ENCODE peak calls at places on chromosomes 5 and 9, in nine cellular contexts. One of them, this sample, is unnamed.

GRCh38 chr9:27192291-27192960 is 83.4 kb downstream of the TEK start:
- DNase-seq in cardiac fibroblast: peak; percentile 40
- DNase-seq in CD4-positive, alpha-beta T cell: no peak
- DNase-seq in cardiac muscle cell: no peak
- DNase-seq in NCI-H2081: no peak
- DNase-seq in fibroblast of villous mesenchyme: no peak
- DNase-seq in tibial nerve: no peak
- DNase-seq in COLO829: no peak
- DNase-seq in dorsolateral prefrontal cortex: no peak
- DNase-seq in this sample: no peak

GRCh38 chr5:67520161-67520886 is 323.7 kb upstream of the CD180 start:
- DNase-seq in cardiac fibroblast: no peak
- DNase-seq in tibial nerve: no peak
- DNase-seq in CD4-positive, alpha-beta T cell: no peak
- DNase-seq in cardiac muscle cell: no peak
- DNase-seq in NCI-H2081: peak; percentile 30
- DNase-seq in COLO829: no peak
- DNase-seq in fibroblast of villous mesenchyme: no peak
- DNase-seq in dorsolateral prefrontal cortex: no peak
- DNase-seq in this sample: no peak

GRCh38 chr9:83198336-83198735 is 135.4 kb upstream of the RASEF start:
- DNase-seq in CD4-positive, alpha-beta T cell: no peak
- DNase-seq in NCI-H2081: peak; percentile 25
- DNase-seq in COLO829: no peak
- DNase-seq in cardiac fibroblast: no peak
- DNase-seq in tibial nerve: no peak
- DNase-seq in dorsolateral prefrontal cortex: no peak
- DNase-seq in cardiac muscle cell: peak; percentile 21
- DNase-seq in fibroblast of villous mesenchyme: no peak
- DNase-seq in this sample: no peak

GRCh38 chr5:36180556-36181350 is 28.8 kb downstream of the SKP2 start:
- DNase-seq in CD4-positive, alpha-beta T cell: no peak
- DNase-seq in fibroblast of villous mesenchyme: no peak
- DNase-seq in cardiac fibroblast: no peak
- DNase-seq in COLO829: no peak
- DNase-seq in dorsolateral prefrontal cortex: no peak
- DNase-seq in NCI-H2081: no peak
- DNase-seq in cardiac muscle cell: no peak
- DNase-seq in tibial nerve: no peak
- DNase-seq in this sample: no peak

GRCh38 chr5:171309276-171309525 is 153 bp downstream of the TLX3 start:
- DNase-seq in tibial nerve: no peak
- DNase-seq in dorsolateral prefrontal cortex: no peak
- DNase-seq in CD4-positive, alpha-beta T cell: no peak
- DNase-seq in cardiac muscle cell: no peak
- DNase-seq in cardiac fibroblast: no peak
- DNase-seq in COLO829: no peak
- DNase-seq in NCI-H2081: no peak
- DNase-seq in fibroblast of villous mesenchyme: no peak
- DNase-seq in this sample: no peak

GRCh38 chr9:114004221-114004716 is 73.8 kb downstream of the AMBP start:
- DNase-seq in cardiac fibroblast: no peak
- DNase-seq in COLO829: peak; percentile 94
- DNase-seq in NCI-H2081: no peak
- DNase-seq in tibial nerve: no peak
- DNase-seq in cardiac muscle cell: peak; percentile 68
- DNase-seq in dorsolateral prefrontal cortex: peak; percentile 54
- DNase-seq in fibroblast of villous mesenchyme: peak; percentile 53
- DNase-seq in CD4-positive, alpha-beta T cell: no peak
- DNase-seq in this sample: peak; percentile 17

GRCh38 chr5:72209515-72210115 is 102.3 kb downstream of the MAP1B start:
- DNase-seq in cardiac fibroblast: no peak
- DNase-seq in NCI-H2081: peak; percentile 64
- DNase-seq in tibial nerve: no peak
- DNase-seq in fibroblast of villous mesenchyme: peak; percentile 78
- DNase-seq in cardiac muscle cell: no peak
- DNase-seq in COLO829: no peak
- DNase-seq in dorsolateral prefrontal cortex: peak; percentile 48
- DNase-seq in CD4-positive, alpha-beta T cell: no peak
- DNase-seq in this sample: peak; percentile 39

GRCh38 chr9:71285191-71285656 is 163.8 kb upstream of the TRPM3 start:
- DNase-seq in NCI-H2081: peak; percentile 88
- DNase-seq in dorsolateral prefrontal cortex: peak; percentile 50
- DNase-seq in COLO829: peak; percentile 38
- DNase-seq in tibial nerve: no peak
- DNase-seq in CD4-positive, alpha-beta T cell: peak; percentile 6
- DNase-seq in cardiac fibroblast: peak; percentile 77
- DNase-seq in cardiac muscle cell: peak; percentile 82
- DNase-seq in fibroblast of villous mesenchyme: peak; percentile 66
- DNase-seq in this sample: peak; percentile 33

GRCh38 chr5:169599451-169599850 is 15.9 kb downstream of the SPDL1 start:
- DNase-seq in cardiac fibroblast: no peak
- DNase-seq in fibroblast of villous mesenchyme: no peak
- DNase-seq in dorsolateral prefrontal cortex: no peak
- DNase-seq in CD4-positive, alpha-beta T cell: no peak
- DNase-seq in NCI-H2081: no peak
- DNase-seq in tibial nerve: no peak
- DNase-seq in COLO829: no peak
- DNase-seq in cardiac muscle cell: peak; percentile 36
- DNase-seq in this sample: no peak

GRCh38 chr5:52800394-52801213 is 12.9 kb downstream of the ITGA1 start:
- DNase-seq in fibroblast of villous mesenchyme: peak; percentile 82
- DNase-seq in dorsolateral prefrontal cortex: peak; percentile 42
- DNase-seq in CD4-positive, alpha-beta T cell: peak; percentile 37
- DNase-seq in cardiac muscle cell: peak; percentile 57
- DNase-seq in COLO829: no peak
- DNase-seq in NCI-H2081: peak; percentile 53
- DNase-seq in tibial nerve: peak; percentile 21
- DNase-seq in cardiac fibroblast: peak; percentile 86
- DNase-seq in this sample: peak; percentile 61

GRCh38 chr5:149546974-149547373 is 4.3 kb downstream of the CSNK1A1 start:
- DNase-seq in cardiac muscle cell: no peak
- DNase-seq in NCI-H2081: no peak
- DNase-seq in dorsolateral prefrontal cortex: no peak
- DNase-seq in tibial nerve: no peak
- DNase-seq in cardiac fibroblast: no peak
- DNase-seq in COLO829: no peak
- DNase-seq in fibroblast of villous mesenchyme: no peak
- DNase-seq in CD4-positive, alpha-beta T cell: no peak
- DNase-seq in this sample: no peak

GRCh38 chr9:89154651-89155336 is 23.8 kb downstream of the SHC3 start:
- DNase-seq in COLO829: peak; percentile 72
- DNase-seq in tibial nerve: no peak
- DNase-seq in CD4-positive, alpha-beta T cell: no peak
- DNase-seq in dorsolateral prefrontal cortex: no peak
- DNase-seq in cardiac muscle cell: no peak
- DNase-seq in fibroblast of villous mesenchyme: peak; percentile 80
- DNase-seq in cardiac fibroblast: peak; percentile 96
- DNase-seq in NCI-H2081: no peak
- DNase-seq in this sample: no peak

GRCh38 chr5:142420521-142420920 is 95.7 kb upstream of the SPRY4 start:
- DNase-seq in NCI-H2081: no peak
- DNase-seq in fibroblast of villous mesenchyme: peak; percentile 21
- DNase-seq in dorsolateral prefrontal cortex: no peak
- DNase-seq in cardiac muscle cell: no peak
- DNase-seq in COLO829: no peak
- DNase-seq in cardiac fibroblast: no peak
- DNase-seq in tibial nerve: no peak
- DNase-seq in CD4-positive, alpha-beta T cell: no peak
- DNase-seq in this sample: no peak

GRCh38 chr9:126301985-126302603 is 24.5 kb upstream of the MVB12B start:
- DNase-seq in dorsolateral prefrontal cortex: peak; percentile 77
- DNase-seq in tibial nerve: peak; percentile 23
- DNase-seq in cardiac fibroblast: peak; percentile 72
- DNase-seq in CD4-positive, alpha-beta T cell: peak; percentile 37
- DNase-seq in cardiac muscle cell: peak; percentile 58
- DNase-seq in fibroblast of villous mesenchyme: peak; percentile 57
- DNase-seq in COLO829: peak; percentile 81
- DNase-seq in NCI-H2081: peak; percentile 57
- DNase-seq in this sample: peak; percentile 74

GRCh38 chr5:161541-162110 is 29.7 kb upstream of the LRRC14B start:
- DNase-seq in tibial nerve: no peak
- DNase-seq in cardiac muscle cell: no peak
- DNase-seq in fibroblast of villous mesenchyme: no peak
- DNase-seq in NCI-H2081: no peak
- DNase-seq in CD4-positive, alpha-beta T cell: no peak
- DNase-seq in cardiac fibroblast: no peak
- DNase-seq in dorsolateral prefrontal cortex: no peak
- DNase-seq in COLO829: no peak
- DNase-seq in this sample: no peak

GRCh38 chr5:96868603-96869371 is 7.5 kb upstream of the ERAP2 start:
- DNase-seq in tibial nerve: no peak
- DNase-seq in NCI-H2081: peak; percentile 59
- DNase-seq in CD4-positive, alpha-beta T cell: no peak
- DNase-seq in cardiac muscle cell: peak; percentile 70
- DNase-seq in dorsolateral prefrontal cortex: no peak
- DNase-seq in cardiac fibroblast: peak; percentile 83
- DNase-seq in COLO829: peak; percentile 47
- DNase-seq in fibroblast of villous mesenchyme: peak; percentile 76
- DNase-seq in this sample: no peak

GRCh38 chr9:33445941-33446506 is 1.4 kb downstream of the AQP3 start:
- DNase-seq in fibroblast of villous mesenchyme: no peak
- DNase-seq in dorsolateral prefrontal cortex: no peak
- DNase-seq in NCI-H2081: no peak
- DNase-seq in cardiac muscle cell: no peak
- DNase-seq in tibial nerve: no peak
- DNase-seq in cardiac fibroblast: no peak
- DNase-seq in CD4-positive, alpha-beta T cell: peak; percentile 34
- DNase-seq in COLO829: no peak
- DNase-seq in this sample: no peak

GRCh38 chr9:110081395-110081794 is 126.6 kb downstream of the C9orf152 start:
- DNase-seq in COLO829: no peak
- DNase-seq in fibroblast of villous mesenchyme: peak; percentile 88
- DNase-seq in cardiac muscle cell: no peak
- DNase-seq in CD4-positive, alpha-beta T cell: no peak
- DNase-seq in tibial nerve: no peak
- DNase-seq in NCI-H2081: no peak
- DNase-seq in cardiac fibroblast: peak; percentile 65
- DNase-seq in dorsolateral prefrontal cortex: no peak
- DNase-seq in this sample: no peak

GRCh38 chr5:58259685-58260152 is 200.2 kb downstream of the PLK2 start:
- DNase-seq in cardiac muscle cell: peak; percentile 11
- DNase-seq in COLO829: no peak
- DNase-seq in CD4-positive, alpha-beta T cell: no peak
- DNase-seq in NCI-H2081: no peak
- DNase-seq in dorsolateral prefrontal cortex: no peak
- DNase-seq in fibroblast of villous mesenchyme: peak; percentile 64
- DNase-seq in cardiac fibroblast: peak; percentile 95
- DNase-seq in tibial nerve: no peak
- DNase-seq in this sample: peak; percentile 59

GRCh38 chr5:127358782-127359181 is 68.2 kb downstream of the MEGF10 start:
- DNase-seq in COLO829: peak; percentile 32
- DNase-seq in cardiac muscle cell: no peak
- DNase-seq in fibroblast of villous mesenchyme: peak; percentile 49
- DNase-seq in dorsolateral prefrontal cortex: no peak
- DNase-seq in NCI-H2081: no peak
- DNase-seq in cardiac fibroblast: peak; percentile 67
- DNase-seq in CD4-positive, alpha-beta T cell: no peak
- DNase-seq in tibial nerve: no peak
- DNase-seq in this sample: no peak

GRCh38 chr5:13735686-13736085 is 208.8 kb downstream of the DNAH5 start:
- DNase-seq in CD4-positive, alpha-beta T cell: no peak
- DNase-seq in tibial nerve: no peak
- DNase-seq in NCI-H2081: no peak
- DNase-seq in fibroblast of villous mesenchyme: no peak
- DNase-seq in dorsolateral prefrontal cortex: no peak
- DNase-seq in cardiac fibroblast: no peak
- DNase-seq in COLO829: no peak
- DNase-seq in cardiac muscle cell: no peak
- DNase-seq in this sample: no peak

GRCh38 chr5:79829260-79829659 is 139.6 kb downstream of the CMYA5 start:
- DNase-seq in dorsolateral prefrontal cortex: no peak
- DNase-seq in NCI-H2081: no peak
- DNase-seq in fibroblast of villous mesenchyme: peak; percentile 6
- DNase-seq in COLO829: no peak
- DNase-seq in tibial nerve: no peak
- DNase-seq in CD4-positive, alpha-beta T cell: no peak
- DNase-seq in cardiac fibroblast: no peak
- DNase-seq in cardiac muscle cell: peak; percentile 38
- DNase-seq in this sample: peak; percentile 81

GRCh38 chr5:138662599-138662998 is 87.4 kb upstream of the HSPA9 start:
- DNase-seq in cardiac fibroblast: no peak
- DNase-seq in NCI-H2081: no peak
- DNase-seq in fibroblast of villous mesenchyme: no peak
- DNase-seq in dorsolateral prefrontal cortex: peak; percentile 24
- DNase-seq in tibial nerve: no peak
- DNase-seq in cardiac muscle cell: no peak
- DNase-seq in CD4-positive, alpha-beta T cell: no peak
- DNase-seq in COLO829: no peak
- DNase-seq in this sample: no peak

GRCh38 chr9:131697908-131698714 is 41.8 kb downstream of the RAPGEF1 start:
- DNase-seq in dorsolateral prefrontal cortex: no peak
- DNase-seq in cardiac muscle cell: no peak
- DNase-seq in tibial nerve: no peak
- DNase-seq in CD4-positive, alpha-beta T cell: no peak
- DNase-seq in cardiac fibroblast: no peak
- DNase-seq in NCI-H2081: no peak
- DNase-seq in COLO829: no peak
- DNase-seq in fibroblast of villous mesenchyme: peak; percentile 30
- DNase-seq in this sample: peak; percentile 66

GRCh38 chr5:136511046-136511445 is 145.7 kb upstream of the TRPC7 start:
- DNase-seq in dorsolateral prefrontal cortex: no peak
- DNase-seq in CD4-positive, alpha-beta T cell: no peak
- DNase-seq in fibroblast of villous mesenchyme: peak; percentile 58
- DNase-seq in cardiac muscle cell: no peak
- DNase-seq in COLO829: peak; percentile 23
- DNase-seq in cardiac fibroblast: no peak
- DNase-seq in NCI-H2081: no peak
- DNase-seq in tibial nerve: no peak
- DNase-seq in this sample: no peak

GRCh38 chr9:33818167-33818831 is 1.3 kb downstream of the UBE2R2 start:
- DNase-seq in cardiac fibroblast: no peak
- DNase-seq in dorsolateral prefrontal cortex: no peak
- DNase-seq in cardiac muscle cell: no peak
- DNase-seq in CD4-positive, alpha-beta T cell: no peak
- DNase-seq in tibial nerve: no peak
- DNase-seq in COLO829: no peak
- DNase-seq in fibroblast of villous mesenchyme: no peak
- DNase-seq in NCI-H2081: peak; percentile 14
- DNase-seq in this sample: no peak

GRCh38 chr5:177334155-177334551 is 17.3 kb downstream of the LMAN2 start:
- DNase-seq in cardiac muscle cell: no peak
- DNase-seq in COLO829: no peak
- DNase-seq in CD4-positive, alpha-beta T cell: no peak
- DNase-seq in cardiac fibroblast: no peak
- DNase-seq in tibial nerve: no peak
- DNase-seq in fibroblast of villous mesenchyme: no peak
- DNase-seq in NCI-H2081: no peak
- DNase-seq in dorsolateral prefrontal cortex: no peak
- DNase-seq in this sample: no peak

GRCh38 chr9:137313956-137314560 is 12.0 kb upstream of the NRARP start:
- DNase-seq in dorsolateral prefrontal cortex: peak; percentile 29
- DNase-seq in tibial nerve: no peak
- DNase-seq in cardiac fibroblast: no peak
- DNase-seq in CD4-positive, alpha-beta T cell: no peak
- DNase-seq in COLO829: no peak
- DNase-seq in cardiac muscle cell: no peak
- DNase-seq in NCI-H2081: no peak
- DNase-seq in fibroblast of villous mesenchyme: no peak
- DNase-seq in this sample: peak; percentile 31

GRCh38 chr5:79875230-79875629 is 115.8 kb downstream of the MTX3 start:
- DNase-seq in cardiac muscle cell: no peak
- DNase-seq in CD4-positive, alpha-beta T cell: no peak
- DNase-seq in COLO829: no peak
- DNase-seq in fibroblast of villous mesenchyme: no peak
- DNase-seq in NCI-H2081: no peak
- DNase-seq in dorsolateral prefrontal cortex: no peak
- DNase-seq in tibial nerve: no peak
- DNase-seq in cardiac fibroblast: peak; percentile 60
- DNase-seq in this sample: no peak

GRCh38 chr5:42811591-42812392 is at the start of gene SELENOP:
- DNase-seq in NCI-H2081: peak; percentile 78
- DNase-seq in tibial nerve: peak; percentile 58
- DNase-seq in dorsolateral prefrontal cortex: no peak
- DNase-seq in fibroblast of villous mesenchyme: peak; percentile 78
- DNase-seq in COLO829: no peak
- DNase-seq in CD4-positive, alpha-beta T cell: no peak
- DNase-seq in cardiac fibroblast: peak; percentile 12
- DNase-seq in cardiac muscle cell: peak; percentile 72
- DNase-seq in this sample: no peak

GRCh38 chr5:134053840-134054338 is 49.1 kb upstream of the VDAC1 start:
- DNase-seq in CD4-positive, alpha-beta T cell: no peak
- DNase-seq in cardiac muscle cell: no peak
- DNase-seq in dorsolateral prefrontal cortex: no peak
- DNase-seq in fibroblast of villous mesenchyme: no peak
- DNase-seq in COLO829: peak; percentile 94
- DNase-seq in cardiac fibroblast: peak; percentile 76
- DNase-seq in NCI-H2081: peak; percentile 24
- DNase-seq in tibial nerve: no peak
- DNase-seq in this sample: no peak